ENCODE peak calls at places on chromosomes 5 and 9, in five cellular contexts. R is transverse colon, S is suprapubic skin, W is A549, D is heart left ventricle. M is an unnamed sample.

GRCh38 chr5:15734058-15734457 is 234.1 kb downstream of the FBXL7 start:
- DNase-seq in R (no peak), S (no peak), W (peak), D (peak), M (peak)

GRCh38 chr9:98043921-98044320 is 12.6 kb upstream of the NANS start:
- DNase-seq in R (no peak), S (no peak), W (no peak), D (no peak), M (no peak)

GRCh38 chr9:42852133-42852532 is 668.7 kb downstream of the SPATA31A6 start:
- DNase-seq in R (no peak), S (no peak), W (peak), D (peak), M (peak)

GRCh38 chr5:181260720-181261319 is at the start of gene TRIM52:
- DNase-seq in R (peak), S (peak), W (peak), D (peak), M (peak)

GRCh38 chr9:104915739-104916138 is 12.2 kb downstream of the ABCA1 start:
- DNase-seq in R (no peak), S (no peak), W (no peak), D (no peak), M (no peak)

GRCh38 chr9:93132287-93132927 is 1.6 kb downstream of the NINJ1 start:
- DNase-seq in R (peak), S (no peak), W (peak), D (peak), M (peak)

GRCh38 chr9:79164396-79164795 is 407.4 kb upstream of the TLE4 start:
- DNase-seq in R (no peak), S (no peak), W (no peak), D (no peak), M (no peak)

GRCh38 chr5:160850439-160850838 is 1.6 kb downstream of the ATP10B start:
- DNase-seq in R (no peak), S (no peak), W (no peak), D (no peak), M (no peak)

GRCh38 chr5:86909461-86909881 is 291.7 kb downstream of the COX7C start:
- DNase-seq in R (no peak), S (no peak), W (peak), D (no peak), M (no peak)

GRCh38 chr9:84736076-84736475 is 66.5 kb downstream of the NTRK2 start:
- DNase-seq in R (no peak), S (no peak), W (no peak), D (no peak), M (no peak)

GRCh38 chr9:9521033-9521779 is 1091.6 kb downstream of the PTPRD start:
- DNase-seq in R (no peak), S (no peak), W (no peak), D (no peak), M (no peak)

GRCh38 chr5:150142800-150143724 is 12.6 kb downstream of the PDGFRB start:
- DNase-seq in R (peak), S (peak), W (peak), D (peak), M (peak)

GRCh38 chr9:115850548-115851304 is 302.9 kb upstream of the PAPPA start:
- DNase-seq in R (no peak), S (no peak), W (no peak), D (no peak), M (no peak)

GRCh38 chr5:139592289-139592688 is 31.1 kb downstream of the UBE2D2 start:
- DNase-seq in R (no peak), S (no peak), W (no peak), D (no peak), M (no peak)

GRCh38 chr9:112248722-112249121 is 73.6 kb upstream of the SUSD1 start:
- DNase-seq in R (no peak), S (no peak), W (no peak), D (no peak), M (no peak)

GRCh38 chr5:103232393-103232999 is 26.1 kb upstream of the MACIR start:
- DNase-seq in R (no peak), S (no peak), W (peak), D (no peak), M (no peak)

GRCh38 chr9:94779101-94779500 is 52.6 kb downstream of the AOPEP start:
- DNase-seq in R (no peak), S (no peak), W (peak), D (no peak), M (no peak)

GRCh38 chr5:126357585-126358342 is 65.4 kb upstream of the GRAMD2B start:
- DNase-seq in R (no peak), S (no peak), W (no peak), D (no peak), M (no peak)

GRCh38 chr9:19994296-19994695 is 205.5 kb upstream of the SLC24A2 start:
- DNase-seq in R (no peak), S (no peak), W (no peak), D (no peak), M (no peak)

GRCh38 chr9:20292002-20292401 is 330.3 kb downstream of the MLLT3 start:
- DNase-seq in R (no peak), S (no peak), W (peak), D (no peak), M (no peak)

GRCh38 chr5:68711311-68712200 is 382.3 kb upstream of the SLC30A5 start:
- DNase-seq in R (no peak), S (no peak), W (no peak), D (no peak), M (no peak)

GRCh38 chr9:134618823-134619454 is 22.7 kb upstream of the COL5A1 start:
- DNase-seq in R (no peak), S (peak), W (no peak), D (no peak), M (no peak)

GRCh38 chr5:171462928-171463843 is 43.7 kb downstream of the FGF18 start:
- DNase-seq in R (no peak), S (no peak), W (no peak), D (no peak), M (no peak)

DNA sequence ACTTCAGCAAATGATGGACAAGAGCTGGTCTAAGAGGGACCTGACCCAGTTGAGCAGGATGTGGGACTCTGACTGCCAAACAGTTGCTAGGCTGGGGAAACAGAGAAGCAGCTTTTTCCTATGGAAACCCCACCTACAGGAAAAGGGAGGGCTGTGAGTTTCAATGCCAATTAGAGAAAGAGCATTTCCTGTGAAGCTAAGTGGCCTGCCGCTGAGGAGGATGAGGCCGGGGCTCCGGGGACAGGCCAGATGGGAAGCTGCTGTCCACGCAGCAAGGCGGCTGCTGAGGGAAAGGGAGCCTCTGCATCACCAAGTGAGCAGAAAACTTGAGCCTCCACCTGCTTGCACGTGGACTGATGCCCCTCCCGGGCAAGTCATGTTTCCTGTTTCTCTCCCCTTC is at the start of gene PCDH12:
- DNase-seq in R (peak), S (no peak), W (no peak), D (peak), M (peak)
- H3K27ac ChIP-seq in R (peak), S (no peak), W (no peak), D (peak), M (peak)

GRCh38 chr5:141914154-141914743 is 9.4 kb upstream of the DELE1 start:
- DNase-seq in R (peak), S (no peak), W (no peak), D (peak), M (peak)
- TF ChIP-seq CTCF in R (peak), S (peak), W (no peak), D (peak), M (peak)

DNA sequence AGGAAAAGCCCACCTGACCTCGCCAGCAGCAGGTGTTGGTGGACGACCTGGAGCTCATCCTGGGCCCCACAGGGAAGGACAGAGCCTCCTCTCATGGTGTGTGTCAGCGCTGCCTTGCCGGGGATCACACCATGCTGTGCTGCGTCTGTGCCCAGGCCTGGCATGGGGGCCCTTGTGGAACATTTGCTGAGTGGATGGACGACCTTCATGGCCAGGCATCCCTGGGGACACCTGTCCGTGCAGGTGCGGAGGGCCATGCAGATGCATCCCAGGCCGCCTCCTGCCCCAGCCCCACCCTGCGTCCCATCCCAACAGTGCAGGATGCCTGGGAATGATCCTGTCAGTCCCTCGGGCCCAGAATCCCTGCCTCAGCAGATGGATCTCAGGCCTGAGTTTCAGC is 73.8 kb downstream of the NEK6 start:
- DNase-seq in R (no peak), S (no peak), W (no peak), D (no peak), M (no peak)
- TF ChIP-seq POLR2A in R (no peak), S (no peak), W (no peak), D (no peak), M (no peak)

GRCh38 chr5:177489119-177489716 is 8.2 kb downstream of the PDLIM7 start:
- DNase-seq in R (peak), S (no peak), W (peak), D (no peak), M (no peak)
- H3K27ac ChIP-seq in R (peak), S (no peak), W (peak), D (no peak), M (no peak)

M was measured in adrenal gland.